ENCODE peak calls at places on chromosomes 16 and 17, in six cellular contexts. One of them, this sample, is unnamed.

GRCh38 chr16:23564964-23565363 is 7.4 kb downstream of the UBFD1 start:
- DNase-seq in spleen: peak
- DNase-seq in non-pigmented ciliary epithelial cell: no peak
- DNase-seq in Right ventricle myocardium superior: peak
- DNase-seq in neural progenitor cell: no peak
- DNase-seq in HTR-8/SVneo: no peak
- DNase-seq in this sample: no peak

GRCh38 chr16:13982446-13982845 is 62.5 kb downstream of the ERCC4 start:
- DNase-seq in Right ventricle myocardium superior: no peak
- DNase-seq in HTR-8/SVneo: no peak
- DNase-seq in spleen: no peak
- DNase-seq in non-pigmented ciliary epithelial cell: no peak
- DNase-seq in neural progenitor cell: no peak
- DNase-seq in this sample: no peak

GRCh38 chr16:68470461-68471150 is 22.3 kb upstream of the SMPD3 start:
- DNase-seq in Right ventricle myocardium superior: peak
- DNase-seq in non-pigmented ciliary epithelial cell: no peak
- DNase-seq in HTR-8/SVneo: no peak
- DNase-seq in neural progenitor cell: no peak
- DNase-seq in spleen: peak
- DNase-seq in this sample: no peak

GRCh38 chr17:31269597-31269996 is 27.4 kb downstream of the OMG start:
- DNase-seq in neural progenitor cell: peak
- DNase-seq in HTR-8/SVneo: peak
- DNase-seq in non-pigmented ciliary epithelial cell: peak
- DNase-seq in Right ventricle myocardium superior: no peak
- DNase-seq in spleen: no peak
- DNase-seq in this sample: peak

GRCh38 chr16:74744566-74744965 is 30.1 kb downstream of the FA2H start:
- DNase-seq in Right ventricle myocardium superior: no peak
- DNase-seq in neural progenitor cell: no peak
- DNase-seq in HTR-8/SVneo: no peak
- DNase-seq in non-pigmented ciliary epithelial cell: no peak
- DNase-seq in spleen: peak
- DNase-seq in this sample: no peak

GRCh38 chr17:78337244-78338109 is 22.4 kb downstream of the SOCS3 start:
- DNase-seq in HTR-8/SVneo: no peak
- DNase-seq in non-pigmented ciliary epithelial cell: no peak
- DNase-seq in neural progenitor cell: no peak
- DNase-seq in spleen: peak
- DNase-seq in Right ventricle myocardium superior: no peak
- DNase-seq in this sample: no peak

GRCh38 chr17:927611-928461 is 51.7 kb downstream of the NXN start:
- DNase-seq in HTR-8/SVneo: peak
- DNase-seq in Right ventricle myocardium superior: no peak
- DNase-seq in spleen: no peak
- DNase-seq in non-pigmented ciliary epithelial cell: peak
- DNase-seq in neural progenitor cell: peak
- DNase-seq in this sample: peak

GRCh38 chr17:19502517-19502916 is 31.1 kb upstream of the SLC47A1 start:
- DNase-seq in non-pigmented ciliary epithelial cell: no peak
- DNase-seq in neural progenitor cell: no peak
- DNase-seq in spleen: no peak
- DNase-seq in HTR-8/SVneo: no peak
- DNase-seq in Right ventricle myocardium superior: no peak
- DNase-seq in this sample: no peak

GRCh38 chr17:40541873-40542561 is 23.3 kb downstream of the CCR7 start:
- DNase-seq in non-pigmented ciliary epithelial cell: no peak
- DNase-seq in spleen: peak
- DNase-seq in HTR-8/SVneo: no peak
- DNase-seq in neural progenitor cell: no peak
- DNase-seq in Right ventricle myocardium superior: peak
- DNase-seq in this sample: no peak

GRCh38 chr16:10535461-10535860 is 44.9 kb downstream of the EMP2 start:
- DNase-seq in non-pigmented ciliary epithelial cell: no peak
- DNase-seq in Right ventricle myocardium superior: no peak
- DNase-seq in spleen: no peak
- DNase-seq in HTR-8/SVneo: no peak
- DNase-seq in neural progenitor cell: no peak
- DNase-seq in this sample: no peak

GRCh38 chr16:85709766-85710423 is 21.1 kb upstream of the GINS2 start:
- DNase-seq in non-pigmented ciliary epithelial cell: no peak
- DNase-seq in spleen: no peak
- DNase-seq in HTR-8/SVneo: no peak
- DNase-seq in Right ventricle myocardium superior: no peak
- DNase-seq in neural progenitor cell: no peak
- DNase-seq in this sample: peak

GRCh38 chr17:38460716-38461650 is 32.7 kb downstream of the ARHGAP23 start:
- DNase-seq in non-pigmented ciliary epithelial cell: no peak
- DNase-seq in spleen: no peak
- DNase-seq in HTR-8/SVneo: no peak
- DNase-seq in neural progenitor cell: no peak
- DNase-seq in Right ventricle myocardium superior: no peak
- DNase-seq in this sample: no peak

GRCh38 chr16:19853973-19854876 is 30.4 kb downstream of the GPRC5B start:
- DNase-seq in HTR-8/SVneo: no peak
- DNase-seq in spleen: no peak
- DNase-seq in neural progenitor cell: no peak
- DNase-seq in Right ventricle myocardium superior: no peak
- DNase-seq in non-pigmented ciliary epithelial cell: no peak
- DNase-seq in this sample: peak

GRCh38 chr16:3095869-3096268 is 3.2 kb downstream of the ZSCAN10 start:
- DNase-seq in neural progenitor cell: no peak
- DNase-seq in spleen: peak
- DNase-seq in HTR-8/SVneo: no peak
- DNase-seq in Right ventricle myocardium superior: no peak
- DNase-seq in non-pigmented ciliary epithelial cell: no peak
- DNase-seq in this sample: no peak

GRCh38 chr16:85750021-85750826 is 672 bp downstream of the C16orf74 start:
- DNase-seq in spleen: peak
- DNase-seq in Right ventricle myocardium superior: peak
- DNase-seq in neural progenitor cell: peak
- DNase-seq in non-pigmented ciliary epithelial cell: no peak
- DNase-seq in HTR-8/SVneo: peak
- DNase-seq in this sample: peak

GRCh38 chr17:36072431-36073121 is 8.5 kb downstream of the CCL18 start:
- DNase-seq in Right ventricle myocardium superior: peak
- DNase-seq in spleen: peak
- DNase-seq in non-pigmented ciliary epithelial cell: no peak
- DNase-seq in neural progenitor cell: peak
- DNase-seq in HTR-8/SVneo: peak
- DNase-seq in this sample: peak

GRCh38 chr16:81524382-81524781 is 79.8 kb downstream of the CMIP start:
- DNase-seq in non-pigmented ciliary epithelial cell: no peak
- DNase-seq in neural progenitor cell: no peak
- DNase-seq in Right ventricle myocardium superior: no peak
- DNase-seq in HTR-8/SVneo: no peak
- DNase-seq in spleen: peak
- DNase-seq in this sample: no peak

GRCh38 chr17:80795090-80795609 is 196.5 kb upstream of the CHMP6 start:
- DNase-seq in neural progenitor cell: no peak
- DNase-seq in HTR-8/SVneo: no peak
- DNase-seq in non-pigmented ciliary epithelial cell: no peak
- DNase-seq in spleen: no peak
- DNase-seq in Right ventricle myocardium superior: no peak
- DNase-seq in this sample: no peak

GRCh38 chr17:41844971-41845370 is 7.3 kb downstream of the KLHL10 start:
- DNase-seq in spleen: no peak
- DNase-seq in non-pigmented ciliary epithelial cell: no peak
- DNase-seq in Right ventricle myocardium superior: no peak
- DNase-seq in HTR-8/SVneo: peak
- DNase-seq in neural progenitor cell: no peak
- DNase-seq in this sample: no peak

GRCh38 chr16:87203060-87203656 is 114.0 kb downstream of the C16orf95 start:
- DNase-seq in HTR-8/SVneo: peak
- DNase-seq in spleen: no peak
- DNase-seq in non-pigmented ciliary epithelial cell: no peak
- DNase-seq in Right ventricle myocardium superior: peak
- DNase-seq in neural progenitor cell: peak
- DNase-seq in this sample: peak

GRCh38 chr17:77445030-77445907 is 304.5 kb downstream of the SEC14L1 start:
- DNase-seq in HTR-8/SVneo: no peak
- DNase-seq in Right ventricle myocardium superior: peak
- DNase-seq in non-pigmented ciliary epithelial cell: no peak
- DNase-seq in neural progenitor cell: no peak
- DNase-seq in spleen: peak
- DNase-seq in this sample: no peak

This sample was measured in ELF-1.